ENCODE peak calls at places on chromosome 11, in five cellular contexts. One of them, this sample, is unnamed.
A peak's percentile ranks its signal among the peaks of the same experiment; 100 is the strongest.

GRCh38 chr11:121383726-121384125 is 68.4 kb upstream of the SORL1 start:
- DNase-seq in left ventricle myocardium inferior: no peak
- DNase-seq in heart right ventricle: no peak
- DNase-seq in mucosa of descending colon: no peak
- DNase-seq in transverse colon: no peak
- DNase-seq in this sample: no peak

GRCh38 chr11:130849215-130849568 is 67.1 kb downstream of the SNX19 start:
- DNase-seq in left ventricle myocardium inferior: no peak
- DNase-seq in heart right ventricle: no peak
- DNase-seq in mucosa of descending colon: no peak
- DNase-seq in transverse colon: no peak
- DNase-seq in this sample: no peak

GRCh38 chr11:12995211-12995610 is 13.9 kb upstream of the RASSF10 start:
- DNase-seq in left ventricle myocardium inferior: no peak
- DNase-seq in heart right ventricle: no peak
- DNase-seq in mucosa of descending colon: no peak
- DNase-seq in transverse colon: no peak
- DNase-seq in this sample: no peak

GRCh38 chr11:102971766-102972165 is 16.2 kb upstream of the MMP13 start:
- DNase-seq in left ventricle myocardium inferior: no peak
- DNase-seq in heart right ventricle: no peak
- DNase-seq in mucosa of descending colon: no peak
- DNase-seq in transverse colon: no peak
- DNase-seq in this sample: no peak

GRCh38 chr11:100273066-100273815 is 413.8 kb upstream of the ARHGAP42 start:
- DNase-seq in left ventricle myocardium inferior: no peak
- DNase-seq in heart right ventricle: no peak
- DNase-seq in mucosa of descending colon: no peak
- DNase-seq in transverse colon: no peak
- DNase-seq in this sample: no peak

GRCh38 chr11:102367364-102367763 is 20.4 kb downstream of the BIRC2 start:
- DNase-seq in left ventricle myocardium inferior: no peak
- DNase-seq in heart right ventricle: no peak
- DNase-seq in mucosa of descending colon: no peak
- DNase-seq in transverse colon: no peak
- DNase-seq in this sample: no peak

GRCh38 chr11:64355078-64355940 is 3.7 kb upstream of the RPS6KA4 start:
- DNase-seq in left ventricle myocardium inferior: peak; percentile 77
- DNase-seq in heart right ventricle: peak; percentile 82
- DNase-seq in mucosa of descending colon: peak; percentile 83
- DNase-seq in transverse colon: peak; percentile 66
- DNase-seq in this sample: no peak

GRCh38 chr11:125141686-125142535 is 22.6 kb upstream of the PKNOX2 start:
- DNase-seq in left ventricle myocardium inferior: peak; percentile 28
- DNase-seq in heart right ventricle: peak; percentile 52
- DNase-seq in mucosa of descending colon: peak; percentile 46
- DNase-seq in transverse colon: peak; percentile 30
- DNase-seq in this sample: peak; percentile 47

GRCh38 chr11:45229401-45229800 is 56.7 kb downstream of the SYT13 start:
- DNase-seq in left ventricle myocardium inferior: no peak
- DNase-seq in heart right ventricle: no peak
- DNase-seq in mucosa of descending colon: no peak
- DNase-seq in transverse colon: no peak
- DNase-seq in this sample: no peak

GRCh38 chr11:118923721-118924587 is 1.8 kb downstream of the BCL9L start:
- DNase-seq in left ventricle myocardium inferior: no peak
- DNase-seq in heart right ventricle: no peak
- DNase-seq in mucosa of descending colon: peak; percentile 47
- DNase-seq in transverse colon: peak; percentile 43
- DNase-seq in this sample: no peak

GRCh38 chr11:68200639-68201038 is 12.5 kb downstream of the KMT5B start:
- DNase-seq in left ventricle myocardium inferior: no peak
- DNase-seq in heart right ventricle: no peak
- DNase-seq in mucosa of descending colon: no peak
- DNase-seq in transverse colon: no peak
- DNase-seq in this sample: no peak

GRCh38 chr11:9760180-9760550 is 96.3 kb downstream of the SWAP70 start:
- DNase-seq in left ventricle myocardium inferior: peak; percentile 95
- DNase-seq in heart right ventricle: peak; percentile 92
- DNase-seq in mucosa of descending colon: peak; percentile 73
- DNase-seq in transverse colon: peak; percentile 76
- DNase-seq in this sample: no peak

GRCh38 chr11:101129203-101129943 is at the start of gene PGR:
- DNase-seq in left ventricle myocardium inferior: peak; percentile 61
- DNase-seq in heart right ventricle: peak; percentile 58
- DNase-seq in mucosa of descending colon: peak; percentile 70
- DNase-seq in transverse colon: peak; percentile 39
- DNase-seq in this sample: no peak

GRCh38 chr11:73390601-73391565 is 14.7 kb downstream of the RELT start:
- DNase-seq in left ventricle myocardium inferior: no peak
- DNase-seq in heart right ventricle: no peak
- DNase-seq in mucosa of descending colon: no peak
- DNase-seq in transverse colon: no peak
- DNase-seq in this sample: no peak

GRCh38 chr11:72581067-72581466 is 93.2 kb downstream of the PDE2A start:
- DNase-seq in left ventricle myocardium inferior: no peak
- DNase-seq in heart right ventricle: no peak
- DNase-seq in mucosa of descending colon: no peak
- DNase-seq in transverse colon: no peak
- DNase-seq in this sample: no peak

GRCh38 chr11:120740424-120740823 is 228.9 kb downstream of the GRIK4 start:
- DNase-seq in left ventricle myocardium inferior: no peak
- DNase-seq in heart right ventricle: no peak
- DNase-seq in mucosa of descending colon: no peak
- DNase-seq in transverse colon: no peak
- DNase-seq in this sample: no peak

GRCh38 chr11:126355926-126356897 is 726 bp downstream of the ST3GAL4 start:
- DNase-seq in left ventricle myocardium inferior: peak; percentile 55
- DNase-seq in heart right ventricle: peak; percentile 60
- DNase-seq in mucosa of descending colon: no peak
- DNase-seq in transverse colon: no peak
- DNase-seq in this sample: no peak

GRCh38 chr11:86805873-86806310 is 5.5 kb downstream of the PRSS23 start:
- DNase-seq in left ventricle myocardium inferior: no peak
- DNase-seq in heart right ventricle: no peak
- DNase-seq in mucosa of descending colon: no peak
- DNase-seq in transverse colon: no peak
- DNase-seq in this sample: no peak
- H3K4me1 ChIP-seq in left ventricle myocardium inferior: peaks cover 28% of the 10 kb centered on the region
- H3K4me1 ChIP-seq in heart right ventricle: peaks cover 23% of the 10 kb centered on the region
- H3K4me1 ChIP-seq in mucosa of descending colon: no peaks in the 10 kb centered on the region
- H3K4me1 ChIP-seq in transverse colon: peaks cover 6% of the 10 kb centered on the region
- H3K4me1 ChIP-seq in this sample: peaks cover 55% of the 10 kb centered on the region

GRCh38 chr11:824292-824880 is 3.3 kb upstream of the CRACR2B start:
- DNase-seq in left ventricle myocardium inferior: no peak
- DNase-seq in heart right ventricle: no peak
- DNase-seq in mucosa of descending colon: peak; percentile 66
- DNase-seq in transverse colon: peak; percentile 62
- DNase-seq in this sample: no peak

GRCh38 chr11:826836-827145 is 928 bp upstream of the CRACR2B start:
- DNase-seq in left ventricle myocardium inferior: no peak
- DNase-seq in heart right ventricle: no peak
- DNase-seq in mucosa of descending colon: no peak
- DNase-seq in transverse colon: no peak
- DNase-seq in this sample: no peak

GRCh38 chr11:824942-825341 is 2.8 kb upstream of the CRACR2B start:
- DNase-seq in left ventricle myocardium inferior: no peak
- DNase-seq in heart right ventricle: no peak
- DNase-seq in mucosa of descending colon: no peak
- DNase-seq in transverse colon: no peak
- DNase-seq in this sample: no peak

GRCh38 chr11:827146-827860 is 416 bp upstream of the CRACR2B start:
- DNase-seq in left ventricle myocardium inferior: no peak
- DNase-seq in heart right ventricle: peak; percentile 56
- DNase-seq in mucosa of descending colon: peak; percentile 62
- DNase-seq in transverse colon: peak; percentile 74
- DNase-seq in this sample: no peak

DNA sequence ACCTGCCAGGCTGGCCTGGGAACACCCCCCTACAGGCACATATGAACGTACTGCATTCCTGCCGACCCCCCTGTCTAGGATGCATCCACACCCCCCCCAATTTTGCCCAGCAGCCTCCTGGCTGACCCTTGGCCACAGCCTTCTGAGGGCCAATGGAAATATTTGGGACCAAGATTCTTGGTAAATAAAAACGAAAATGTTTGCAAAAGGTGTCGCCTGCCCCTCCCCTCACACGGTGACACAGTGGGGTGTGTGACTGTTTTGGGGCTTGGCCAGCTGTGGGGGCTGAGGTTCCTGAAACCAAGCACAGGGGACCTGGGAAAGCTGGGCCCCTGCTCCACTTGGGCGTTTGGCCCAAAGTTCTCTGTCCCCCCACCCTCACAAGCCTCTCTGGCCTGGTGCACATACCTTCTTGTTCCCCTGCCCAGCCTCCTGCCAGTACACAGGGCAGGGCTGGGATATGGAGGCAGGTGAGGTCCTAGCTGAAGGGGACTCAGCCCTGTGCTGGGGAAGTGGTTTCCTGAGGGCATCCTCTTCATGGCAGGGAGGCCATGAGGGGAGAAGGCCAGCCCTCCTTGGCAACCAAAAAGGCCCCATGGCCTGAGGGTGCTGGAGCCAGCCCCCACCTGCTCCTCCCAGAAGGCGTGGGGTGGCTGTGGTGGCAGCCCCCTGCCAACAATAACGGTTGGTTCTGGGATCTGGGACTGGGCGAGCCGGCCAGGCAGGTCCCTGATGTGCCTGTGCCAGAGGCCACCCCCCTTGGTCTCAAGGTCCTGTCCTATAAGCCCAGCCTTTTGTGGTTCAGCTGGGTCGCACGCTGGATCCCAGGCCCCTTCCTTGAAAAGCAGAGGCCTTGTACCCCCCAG is 2.1 kb upstream of the CRACR2B start:
- DNase-seq in left ventricle myocardium inferior: no peak
- DNase-seq in heart right ventricle: no peak
- DNase-seq in mucosa of descending colon: peak; percentile 71
- DNase-seq in transverse colon: peak; percentile 72
- DNase-seq in this sample: no peak
- H3K4me1 ChIP-seq in left ventricle myocardium inferior: peaks cover 88% of the 10 kb centered on the region
- H3K4me1 ChIP-seq in heart right ventricle: peaks cover 59% of the 10 kb centered on the region
- H3K4me1 ChIP-seq in mucosa of descending colon: peaks cover 68% of the 10 kb centered on the region
- H3K4me1 ChIP-seq in transverse colon: peaks cover 87% of the 10 kb centered on the region
- H3K4me1 ChIP-seq in this sample: peaks cover 59% of the 10 kb centered on the region

GRCh38 chr11:2304156-2305139 is 2.6 kb downstream of the TSPAN32 start:
- DNase-seq in left ventricle myocardium inferior: no peak
- DNase-seq in heart right ventricle: no peak
- DNase-seq in mucosa of descending colon: no peak
- DNase-seq in transverse colon: no peak
- DNase-seq in this sample: peak; percentile 86

GRCh38 chr11:2305140-2305861 is 3.5 kb downstream of the TSPAN32 start:
- DNase-seq in left ventricle myocardium inferior: peak; percentile 88
- DNase-seq in heart right ventricle: peak; percentile 92
- DNase-seq in mucosa of descending colon: peak; percentile 93
- DNase-seq in transverse colon: peak; percentile 88
- DNase-seq in this sample: no peak

GRCh38 chr11:2306971-2307732 is 5.3 kb downstream of the TSPAN32 start:
- DNase-seq in left ventricle myocardium inferior: no peak
- DNase-seq in heart right ventricle: no peak
- DNase-seq in mucosa of descending colon: no peak
- DNase-seq in transverse colon: no peak
- DNase-seq in this sample: no peak

GRCh38 chr11:2307733-2308331 is 6.0 kb downstream of the TSPAN32 start:
- DNase-seq in left ventricle myocardium inferior: no peak
- DNase-seq in heart right ventricle: no peak
- DNase-seq in mucosa of descending colon: no peak
- DNase-seq in transverse colon: no peak
- DNase-seq in this sample: no peak

GRCh38 chr11:2305862-2306823 is 4.3 kb downstream of the TSPAN32 start:
- DNase-seq in left ventricle myocardium inferior: peak; percentile 84
- DNase-seq in heart right ventricle: peak; percentile 83
- DNase-seq in mucosa of descending colon: peak; percentile 56
- DNase-seq in transverse colon: peak; percentile 73
- DNase-seq in this sample: no peak
- H3K4me1 ChIP-seq in left ventricle myocardium inferior: peaks cover 36% of the 10 kb centered on the region
- H3K4me1 ChIP-seq in heart right ventricle: peaks cover 34% of the 10 kb centered on the region
- H3K4me1 ChIP-seq in mucosa of descending colon: peaks cover 8% of the 10 kb centered on the region
- H3K4me1 ChIP-seq in transverse colon: peaks cover 34% of the 10 kb centered on the region
- H3K4me1 ChIP-seq in this sample: peaks cover 65% of the 10 kb centered on the region

GRCh38 chr11:1854949-1855885 is 2.3 kb downstream of the LSP1 start:
- DNase-seq in left ventricle myocardium inferior: no peak
- DNase-seq in heart right ventricle: no peak
- DNase-seq in mucosa of descending colon: no peak
- DNase-seq in transverse colon: no peak
- DNase-seq in this sample: no peak
- H3K4me1 ChIP-seq in left ventricle myocardium inferior: peaks cover 12% of the 10 kb centered on the region
- H3K4me1 ChIP-seq in heart right ventricle: no peaks in the 10 kb centered on the region
- H3K4me1 ChIP-seq in mucosa of descending colon: no peaks in the 10 kb centered on the region
- H3K4me1 ChIP-seq in transverse colon: peaks cover 7% of the 10 kb centered on the region
- H3K4me1 ChIP-seq in this sample: no peaks in the 10 kb centered on the region